ENCODE peak calls at places on chromosomes 3 and 15, in nine cellular contexts. N is heart right ventricle; D is CD8-positive, alpha-beta T cell; C is adrenal gland; G is upper lobe of left lung; H is PC-9; R is uterus; W is GM12878; S is heart left ventricle. L is an unnamed sample.

GRCh38 chr3:172448661-172449467 is 608 bp upstream of the GHSR start:
- DNase-seq in N (no peak), D (no peak), C (no peak), G (no peak), H (no peak), R (no peak), W (no peak), S (no peak), L (no peak)

GRCh38 chr3:100730524-100730923 is 21.2 kb downstream of the TFG start:
- DNase-seq in N (no peak), D (no peak), C (no peak), G (no peak), H (no peak), R (no peak), W (peak; percentile 9), S (no peak), L (no peak)

GRCh38 chr3:7421065-7421464 is 560.1 kb downstream of the GRM7 start:
- DNase-seq in N (no peak), D (no peak), C (no peak), G (no peak), H (no peak), R (no peak), W (no peak), S (no peak), L (no peak)

GRCh38 chr3:181446741-181447140 is 265.0 kb upstream of the SOX2 start:
- DNase-seq in N (no peak), D (no peak), C (no peak), G (no peak), H (no peak), R (no peak), W (no peak), S (no peak), L (no peak)

GRCh38 chr15:48887144-48887543 is 9.2 kb downstream of the EID1 start:
- DNase-seq in N (no peak), D (no peak), C (no peak), G (no peak), H (no peak), R (no peak), W (no peak), S (no peak), L (no peak)

GRCh38 chr3:147616998-147617619 is 207.9 kb downstream of the ZIC1 start:
- DNase-seq in N (no peak), D (no peak), C (no peak), G (no peak), H (no peak), R (no peak), W (no peak), S (no peak), L (no peak)

GRCh38 chr3:195908439-195909293 is at the start of gene TNK2:
- DNase-seq in N (no peak), D (peak; percentile 33), C (no peak), G (peak; percentile 55), H (no peak), R (no peak), W (no peak), S (peak; percentile 38), L (peak; percentile 77)

GRCh38 chr3:9787714-9788113 is 4.6 kb downstream of the TADA3 start:
- DNase-seq in N (no peak), D (no peak), C (peak; percentile 77), G (no peak), H (no peak), R (no peak), W (no peak), S (no peak), L (no peak)

DNA sequence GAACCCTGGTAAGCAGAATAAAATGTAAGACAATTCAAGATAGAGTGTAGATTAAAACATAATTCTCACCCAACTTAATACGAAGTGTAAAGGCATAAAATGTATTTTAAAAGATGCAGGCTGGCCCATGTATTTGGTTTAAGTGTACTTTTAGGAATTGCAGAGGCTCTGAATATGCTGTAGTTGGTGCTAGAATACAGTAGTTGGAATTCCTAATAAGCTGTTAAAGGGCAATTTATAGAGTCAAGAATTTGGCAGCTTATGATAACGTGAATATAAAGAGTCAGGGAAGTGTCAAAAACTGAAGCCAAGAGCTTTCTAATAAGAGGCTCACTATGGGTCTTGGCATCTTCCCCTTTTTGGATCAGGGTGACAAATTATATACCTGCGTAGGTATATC is 36.5 kb downstream of the ADAMTS9 start:
- DNase-seq in N (no peak), D (no peak), C (no peak), G (no peak), H (no peak), R (no peak), W (no peak), S (no peak), L (no peak)
- H3K27ac ChIP-seq in N (no peak overlapping the region), D (no peak overlapping the region), C (no peak overlapping the region), G (no peak overlapping the region), H (no peak overlapping the region), R (no peak overlapping the region), W (no peak overlapping the region), S (no peak overlapping the region), L (no peak overlapping the region)

GRCh38 chr15:76391847-76392246 is 55.3 kb downstream of the ISL2 start:
- DNase-seq in N (no peak), D (no peak), C (no peak), G (no peak), H (no peak), R (no peak), W (no peak), S (no peak), L (no peak)
- H3K36me3 ChIP-seq in N (no peaks in the 10 kb centered on the region), D (peaks cover 3% of the 10 kb centered on the region), C (no peaks in the 10 kb centered on the region), G (no peaks in the 10 kb centered on the region), H (no peaks in the 10 kb centered on the region), R (no peaks in the 10 kb centered on the region), W (no peaks in the 10 kb centered on the region), S (no peaks in the 10 kb centered on the region), L (no peaks in the 10 kb centered on the region)

GRCh38 chr3:20100106-20100605 is 59.9 kb downstream of the KAT2B start:
- DNase-seq in N (no peak), D (no peak), C (no peak), G (no peak), H (no peak), R (no peak), W (no peak), S (no peak), L (no peak)
- H3K27ac ChIP-seq in N (no peak overlapping the region), D (no peak overlapping the region), C (no peak overlapping the region), G (no peak overlapping the region), H (no peak overlapping the region), R (no peak overlapping the region), W (no peak overlapping the region), S (peak overlapping the region; percentile 59), L (no peak overlapping the region)

GRCh38 chr3:134366221-134366927 is 7.9 kb downstream of the AMOTL2 start:
- DNase-seq in N (peak; percentile 3), D (no peak), C (no peak), G (peak; percentile 22), H (no peak), R (no peak), W (no peak), S (peak; percentile 14), L (no peak)

GRCh38 chr3:134366928-134367352 is 7.3 kb downstream of the AMOTL2 start:
- DNase-seq in N (no peak), D (no peak), C (no peak), G (peak; percentile 28), H (no peak), R (no peak), W (no peak), S (peak; percentile 51), L (peak; percentile 35)

GRCh38 chr3:134364936-134365765 is 9.1 kb downstream of the AMOTL2 start:
- DNase-seq in N (no peak), D (no peak), C (peak; percentile 13), G (no peak), H (no peak), R (no peak), W (no peak), S (peak; percentile 14), L (no peak)

GRCh38 chr3:134364061-134364935 is 9.9 kb downstream of the AMOTL2 start:
- DNase-seq in N (peak; percentile 95), D (peak; percentile 24), C (peak; percentile 96), G (peak; percentile 94), H (peak; percentile 95), R (peak; percentile 96), W (no peak), S (peak; percentile 94), L (peak; percentile 88)

DNA sequence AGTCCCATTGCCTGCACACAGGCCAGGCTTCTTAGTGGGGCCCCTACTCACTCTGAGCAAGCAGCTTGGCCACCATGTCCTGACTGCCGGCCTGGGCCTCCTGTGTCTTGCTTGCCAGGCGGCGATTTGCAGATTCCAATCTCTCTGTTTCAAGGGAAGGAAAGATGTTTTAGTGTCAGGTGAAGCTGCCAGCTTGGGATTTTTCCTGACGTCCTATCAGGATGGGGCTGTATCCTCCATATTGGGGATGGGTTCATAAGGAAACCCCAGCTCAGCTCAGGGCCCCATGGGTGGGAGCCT is 8.5 kb downstream of the AMOTL2 start:
- DNase-seq in N (no peak), D (no peak), C (no peak), G (peak; percentile 19), H (no peak), R (no peak), W (no peak), S (peak; percentile 11), L (no peak)
- H3K36me3 ChIP-seq in N (peaks cover 84% of the 10 kb centered on the region), D (no peaks in the 10 kb centered on the region), C (peaks cover 68% of the 10 kb centered on the region), G (peaks cover 90% of the 10 kb centered on the region), H (peaks cover 88% of the 10 kb centered on the region), R (no peaks in the 10 kb centered on the region), W (no peaks in the 10 kb centered on the region), S (peaks cover 38% of the 10 kb centered on the region), L (no peaks in the 10 kb centered on the region)

DNA sequence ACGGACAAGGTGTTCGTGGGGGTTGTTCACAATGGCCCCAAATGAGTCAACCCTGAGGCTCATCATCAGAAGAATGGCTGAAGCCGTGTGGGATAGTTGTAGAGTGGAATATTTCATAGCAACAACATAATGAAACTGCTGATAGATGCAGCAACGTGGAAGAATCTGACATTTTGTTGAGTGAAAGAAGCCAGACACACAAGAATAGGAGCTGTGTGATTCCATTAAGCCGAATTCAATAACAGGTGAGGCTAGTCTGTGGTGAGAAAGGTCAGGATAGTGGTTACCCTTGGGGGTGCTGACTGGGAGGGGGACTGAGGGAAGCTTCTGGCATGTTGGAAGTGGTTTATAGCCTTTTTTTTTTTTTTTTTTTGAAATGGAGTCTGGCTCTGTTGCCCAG is 144.0 kb downstream of the SMAD6 start:
- DNase-seq in N (no peak), D (no peak), C (no peak), G (no peak), H (no peak), R (no peak), W (no peak), S (no peak), L (no peak)
- H3K27ac ChIP-seq in N (peak overlapping the region; percentile 16), D (no peak overlapping the region), C (no peak overlapping the region), G (no peak overlapping the region), H (no peak overlapping the region), R (peak overlapping the region; percentile 2), W (no peak overlapping the region), S (no peak overlapping the region), L (no peak overlapping the region)

DNA sequence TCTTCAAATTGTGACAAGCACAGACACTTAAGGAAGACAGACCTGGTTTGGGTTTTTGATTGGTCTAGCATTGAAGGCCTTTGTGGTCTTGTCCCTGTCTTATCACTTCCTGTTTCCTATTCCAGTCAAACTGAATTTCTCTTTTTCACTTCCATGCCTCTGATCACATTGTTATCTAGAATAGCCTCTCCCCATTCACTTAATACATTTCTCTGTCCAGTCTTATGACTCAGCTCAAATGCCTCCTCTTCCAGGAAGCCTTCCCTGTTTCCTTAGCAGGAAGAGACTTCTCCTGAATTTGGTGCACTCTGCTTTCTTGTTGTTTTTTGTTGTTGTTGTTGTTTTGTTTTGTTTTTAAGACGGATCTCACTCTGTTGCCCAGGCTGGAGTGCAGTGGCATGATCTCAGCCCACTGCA is 45.5 kb downstream of the LIMD1 start:
- DNase-seq in N (no peak), D (no peak), C (no peak), G (no peak), H (no peak), R (no peak), W (no peak), S (no peak), L (no peak)
- H3K36me3 ChIP-seq in N (peaks cover 42% of the 10 kb centered on the region), D (no peaks in the 10 kb centered on the region), C (no peaks in the 10 kb centered on the region), G (peaks cover 16% of the 10 kb centered on the region), H (peaks cover 11% of the 10 kb centered on the region), R (no peaks in the 10 kb centered on the region), W (peaks cover 41% of the 10 kb centered on the region), S (no peaks in the 10 kb centered on the region), L (no peaks in the 10 kb centered on the region)

L was measured in pancreas.